ENCODE peak calls at places on chromosomes 5 and 9, in four cellular contexts. One of them, this sample, is unnamed.

GRCh38 chr5:35698057-35698808 is 80.6 kb downstream of the SPEF2 start:
- DNase-seq in heart right ventricle: no peak
- DNase-seq in tibial artery: no peak
- DNase-seq in kidney: no peak
- DNase-seq in this sample: no peak

GRCh38 chr5:141483842-141484241 is 988 bp upstream of the PCDHGC4 start:
- DNase-seq in heart right ventricle: no peak
- DNase-seq in tibial artery: no peak
- DNase-seq in kidney: no peak
- DNase-seq in this sample: no peak

GRCh38 chr5:106601605-106602004 is 1069.1 kb downstream of the EFNA5 start:
- DNase-seq in heart right ventricle: no peak
- DNase-seq in tibial artery: no peak
- DNase-seq in kidney: no peak
- DNase-seq in this sample: no peak

GRCh38 chr5:10635257-10635860 is 71.5 kb downstream of the ANKRD33B start:
- DNase-seq in heart right ventricle: no peak
- DNase-seq in tibial artery: no peak
- DNase-seq in kidney: no peak
- DNase-seq in this sample: no peak

GRCh38 chr5:3181641-3182040 is 414.0 kb upstream of the IRX1 start:
- DNase-seq in heart right ventricle: no peak
- DNase-seq in tibial artery: no peak
- DNase-seq in kidney: no peak
- DNase-seq in this sample: no peak

GRCh38 chr5:78540335-78541057 is 108.1 kb downstream of the LHFPL2 start:
- DNase-seq in heart right ventricle: no peak
- DNase-seq in tibial artery: no peak
- DNase-seq in kidney: peak; percentile 46
- DNase-seq in this sample: no peak

GRCh38 chr9:112671256-112671655 is 46.7 kb downstream of the INIP start:
- DNase-seq in heart right ventricle: no peak
- DNase-seq in tibial artery: no peak
- DNase-seq in kidney: no peak
- DNase-seq in this sample: no peak

GRCh38 chr9:30362368-30362767 is 2022.1 kb upstream of the ACO1 start:
- DNase-seq in heart right ventricle: no peak
- DNase-seq in tibial artery: no peak
- DNase-seq in kidney: no peak
- DNase-seq in this sample: no peak

GRCh38 chr5:55141945-55142690 is 17.9 kb upstream of the GPX8 start:
- DNase-seq in heart right ventricle: no peak
- DNase-seq in tibial artery: no peak
- DNase-seq in kidney: no peak
- DNase-seq in this sample: no peak

GRCh38 chr9:98728500-98728899 is 19.8 kb upstream of the GABBR2 start:
- DNase-seq in heart right ventricle: no peak
- DNase-seq in tibial artery: no peak
- DNase-seq in kidney: no peak
- DNase-seq in this sample: no peak

GRCh38 chr5:80619081-80619480 is 35.4 kb upstream of the MSH3 start:
- DNase-seq in heart right ventricle: no peak
- DNase-seq in tibial artery: no peak
- DNase-seq in kidney: no peak
- DNase-seq in this sample: no peak

GRCh38 chr5:135332519-135333150 is 66.4 kb downstream of the MACROH2A1 start:
- DNase-seq in heart right ventricle: no peak
- DNase-seq in tibial artery: no peak
- DNase-seq in kidney: no peak
- DNase-seq in this sample: no peak

GRCh38 chr9:28758346-28758745 is 1185.1 kb upstream of the C9orf72 start:
- DNase-seq in heart right ventricle: no peak
- DNase-seq in tibial artery: no peak
- DNase-seq in kidney: no peak
- DNase-seq in this sample: no peak

GRCh38 chr9:93496285-93496684 is 42.9 kb upstream of the FAM120AOS start:
- DNase-seq in heart right ventricle: no peak
- DNase-seq in tibial artery: no peak
- DNase-seq in kidney: no peak
- DNase-seq in this sample: no peak

GRCh38 chr9:114452219-114453169 is 52.8 kb downstream of the WHRN start:
- DNase-seq in heart right ventricle: no peak
- DNase-seq in tibial artery: no peak
- DNase-seq in kidney: peak; percentile 61
- DNase-seq in this sample: no peak

GRCh38 chr9:14238044-14238443 is 75.9 kb downstream of the NFIB start:
- DNase-seq in heart right ventricle: no peak
- DNase-seq in tibial artery: no peak
- DNase-seq in kidney: no peak
- DNase-seq in this sample: peak; percentile 75

GRCh38 chr9:123615381-123615780 is 259.4 kb downstream of the CRB2 start:
- DNase-seq in heart right ventricle: no peak
- DNase-seq in tibial artery: no peak
- DNase-seq in kidney: no peak
- DNase-seq in this sample: no peak

GRCh38 chr5:157924931-157925729 is 66.2 kb upstream of the CLINT1 start:
- DNase-seq in heart right ventricle: no peak
- DNase-seq in tibial artery: no peak
- DNase-seq in kidney: no peak
- DNase-seq in this sample: no peak

GRCh38 chr9:109331353-109331752 is 10.5 kb upstream of the EPB41L4B start:
- DNase-seq in heart right ventricle: peak; percentile 59
- DNase-seq in tibial artery: peak; percentile 69
- DNase-seq in kidney: peak; percentile 94
- DNase-seq in this sample: peak; percentile 85

GRCh38 chr9:93860694-93861658 is 94.2 kb downstream of the BARX1 start:
- DNase-seq in heart right ventricle: no peak
- DNase-seq in tibial artery: no peak
- DNase-seq in kidney: peak; percentile 68
- DNase-seq in this sample: no peak

GRCh38 chr5:38607930-38608545 is 51.6 kb upstream of the LIFR start:
- DNase-seq in heart right ventricle: no peak
- DNase-seq in tibial artery: no peak
- DNase-seq in kidney: no peak
- DNase-seq in this sample: no peak

GRCh38 chr9:129889936-129890717 is 54.9 kb downstream of the USP20 start:
- DNase-seq in heart right ventricle: no peak
- DNase-seq in tibial artery: no peak
- DNase-seq in kidney: no peak
- DNase-seq in this sample: no peak

GRCh38 chr9:85178486-85178885 is 509.0 kb downstream of the NTRK2 start:
- DNase-seq in heart right ventricle: no peak
- DNase-seq in tibial artery: no peak
- DNase-seq in kidney: no peak
- DNase-seq in this sample: no peak

GRCh38 chr9:112180387-112180881 is 5.3 kb upstream of the SUSD1 start:
- DNase-seq in heart right ventricle: no peak
- DNase-seq in tibial artery: no peak
- DNase-seq in kidney: no peak
- DNase-seq in this sample: no peak

GRCh38 chr5:120778491-120779293 is 314.6 kb downstream of the PRR16 start:
- DNase-seq in heart right ventricle: no peak
- DNase-seq in tibial artery: no peak
- DNase-seq in kidney: no peak
- DNase-seq in this sample: no peak

GRCh38 chr5:180808461-180809000 is 5.9 kb upstream of the MGAT1 start:
- DNase-seq in heart right ventricle: peak; percentile 4
- DNase-seq in tibial artery: peak; percentile 62
- DNase-seq in kidney: peak; percentile 48
- DNase-seq in this sample: peak; percentile 55

GRCh38 chr5:110413856-110414255 is 312.6 kb downstream of the TMEM232 start:
- DNase-seq in heart right ventricle: no peak
- DNase-seq in tibial artery: no peak
- DNase-seq in kidney: no peak
- DNase-seq in this sample: no peak

GRCh38 chr5:84603557-84604185 is 219.0 kb upstream of the EDIL3 start:
- DNase-seq in heart right ventricle: peak; percentile 26
- DNase-seq in tibial artery: no peak
- DNase-seq in kidney: no peak
- DNase-seq in this sample: no peak

GRCh38 chr9:34550016-34550680 is 27.4 kb upstream of the ENHO start:
- DNase-seq in heart right ventricle: no peak
- DNase-seq in tibial artery: peak; percentile 42
- DNase-seq in kidney: peak; percentile 35
- DNase-seq in this sample: peak; percentile 47

GRCh38 chr9:98942906-98943681 is 613 bp upstream of the COL15A1 start:
- DNase-seq in heart right ventricle: no peak
- DNase-seq in tibial artery: no peak
- DNase-seq in kidney: no peak
- DNase-seq in this sample: no peak

GRCh38 chr5:121867403-121867802 is 15.7 kb downstream of the FTMT start:
- DNase-seq in heart right ventricle: no peak
- DNase-seq in tibial artery: no peak
- DNase-seq in kidney: no peak
- DNase-seq in this sample: no peak

GRCh38 chr5:172641359-172642045 is 439 bp downstream of the NEURL1B start:
- DNase-seq in heart right ventricle: no peak
- DNase-seq in tibial artery: no peak
- DNase-seq in kidney: peak; percentile 77
- DNase-seq in this sample: no peak

GRCh38 chr9:35370241-35370640 is 119.7 kb upstream of the RUSC2 start:
- DNase-seq in heart right ventricle: no peak
- DNase-seq in tibial artery: no peak
- DNase-seq in kidney: no peak
- DNase-seq in this sample: no peak

DNA sequence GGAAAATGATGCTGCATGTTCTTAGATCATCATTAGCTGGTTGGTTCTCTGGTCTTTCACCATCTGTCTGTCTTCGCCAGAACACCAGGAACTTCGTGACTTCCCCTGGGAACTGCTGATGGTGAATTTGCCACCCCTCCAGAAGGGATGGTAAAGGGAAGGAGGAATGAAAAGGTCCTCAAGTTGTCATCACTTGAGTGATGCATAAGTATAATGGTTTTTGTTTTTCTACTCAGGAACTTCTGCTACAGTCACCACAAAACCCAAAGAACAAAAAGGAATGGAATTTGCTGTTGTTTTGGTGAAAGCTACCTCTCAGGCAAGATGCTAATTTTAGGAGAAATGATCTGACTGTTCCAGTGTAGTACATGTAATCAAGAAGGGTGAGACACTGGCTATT is 328.4 kb downstream of the ARHGEF28 start:
- DNase-seq in heart right ventricle: no peak
- DNase-seq in tibial artery: no peak
- DNase-seq in kidney: no peak
- DNase-seq in this sample: no peak
- H3K36me3 ChIP-seq in heart right ventricle: no peaks in the 10 kb centered on the region
- H3K36me3 ChIP-seq in tibial artery: no peaks in the 10 kb centered on the region
- H3K36me3 ChIP-seq in kidney: no peaks in the 10 kb centered on the region
- H3K36me3 ChIP-seq in this sample: no peaks in the 10 kb centered on the region

GRCh38 chr9:15512889-15513288 is 2.1 kb upstream of the PSIP1 start:
- DNase-seq in heart right ventricle: no peak
- DNase-seq in tibial artery: no peak
- DNase-seq in kidney: no peak
- DNase-seq in this sample: no peak
- H3K27ac ChIP-seq in heart right ventricle: no peak overlapping the region
- H3K27ac ChIP-seq in tibial artery: no peak overlapping the region
- H3K27ac ChIP-seq in kidney: no peak overlapping the region
- H3K27ac ChIP-seq in this sample: no peak overlapping the region

GRCh38 chr5:72267685-72268084 is 52.4 kb downstream of the MRPS27 start:
- DNase-seq in heart right ventricle: no peak
- DNase-seq in tibial artery: no peak
- DNase-seq in kidney: no peak
- DNase-seq in this sample: no peak

GRCh38 chr5:72268260-72268659 is 51.8 kb downstream of the MRPS27 start:
- DNase-seq in heart right ventricle: no peak
- DNase-seq in tibial artery: no peak
- DNase-seq in kidney: no peak
- DNase-seq in this sample: no peak

GRCh38 chr5:72270037-72270436 is 50.0 kb downstream of the MRPS27 start:
- DNase-seq in heart right ventricle: no peak
- DNase-seq in tibial artery: no peak
- DNase-seq in kidney: no peak
- DNase-seq in this sample: no peak

GRCh38 chr5:72268753-72269410 is 51.2 kb downstream of the MRPS27 start:
- DNase-seq in heart right ventricle: peak; percentile 19
- DNase-seq in tibial artery: no peak
- DNase-seq in kidney: no peak
- DNase-seq in this sample: no peak

DNA sequence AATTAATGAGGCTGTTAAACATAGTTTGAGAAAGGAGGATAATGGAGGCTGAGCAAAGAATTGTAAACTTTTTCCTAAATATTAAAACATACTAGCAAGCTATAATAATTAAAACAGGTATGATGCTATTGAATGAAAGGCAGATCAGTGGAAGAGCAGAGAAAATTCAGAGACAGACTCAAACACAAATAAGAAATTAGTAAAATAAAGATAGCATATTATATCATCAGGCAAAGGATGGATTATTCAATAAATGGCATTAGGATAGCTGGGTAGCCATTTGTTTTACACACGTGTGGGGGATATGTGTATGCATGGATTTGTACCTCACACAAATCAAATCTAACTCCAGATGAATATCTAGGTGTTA is 50.6 kb downstream of the MRPS27 start:
- DNase-seq in heart right ventricle: no peak
- DNase-seq in tibial artery: no peak
- DNase-seq in kidney: no peak
- DNase-seq in this sample: no peak
- TF ChIP-seq CTCF in heart right ventricle: no peak
- TF ChIP-seq CTCF in tibial artery: no peak
- TF ChIP-seq CTCF in kidney: no peak
- TF ChIP-seq CTCF in this sample: peak; percentile 78

GRCh38 chr5:100827481-100827889 is 75.6 kb downstream of the ST8SIA4 start:
- DNase-seq in heart right ventricle: no peak
- DNase-seq in tibial artery: no peak
- DNase-seq in kidney: no peak
- DNase-seq in this sample: no peak
- H3K36me3 ChIP-seq in heart right ventricle: no peaks in the 10 kb centered on the region
- H3K36me3 ChIP-seq in tibial artery: no peaks in the 10 kb centered on the region
- H3K36me3 ChIP-seq in kidney: no peaks in the 10 kb centered on the region
- H3K36me3 ChIP-seq in this sample: no peaks in the 10 kb centered on the region

GRCh38 chr5:176822041-176822425 is 11.7 kb downstream of the UNC5A start:
- DNase-seq in heart right ventricle: no peak
- DNase-seq in tibial artery: no peak
- DNase-seq in kidney: no peak
- DNase-seq in this sample: no peak

GRCh38 chr5:176823869-176824412 is 13.6 kb downstream of the UNC5A start:
- DNase-seq in heart right ventricle: no peak
- DNase-seq in tibial artery: no peak
- DNase-seq in kidney: no peak
- DNase-seq in this sample: no peak

GRCh38 chr5:176821441-176821840 is 11.1 kb downstream of the UNC5A start:
- DNase-seq in heart right ventricle: no peak
- DNase-seq in tibial artery: no peak
- DNase-seq in kidney: no peak
- DNase-seq in this sample: no peak

GRCh38 chr5:176823076-176823481 is 12.7 kb downstream of the UNC5A start:
- DNase-seq in heart right ventricle: no peak
- DNase-seq in tibial artery: no peak
- DNase-seq in kidney: no peak
- DNase-seq in this sample: no peak

GRCh38 chr5:176822426-176823075 is 12.2 kb downstream of the UNC5A start:
- DNase-seq in heart right ventricle: no peak
- DNase-seq in tibial artery: no peak
- DNase-seq in kidney: no peak
- DNase-seq in this sample: peak; percentile 89
- H3K27ac ChIP-seq in heart right ventricle: no peak overlapping the region
- H3K27ac ChIP-seq in tibial artery: no peak overlapping the region
- H3K27ac ChIP-seq in kidney: no peak overlapping the region
- H3K27ac ChIP-seq in this sample: peak overlapping the region; percentile 8